ENCODE peak calls at places on chromosomes 11 and 22, in five cellular contexts. D is H1, U is H9, G is neuronal stem cell, J is mesendoderm. E is an unnamed sample.

GRCh38 chr11:42890773-42891172 is 421.0 kb upstream of the API5 start:
- DNase-seq in D (no peak), U (no peak), G (no peak), J (no peak), E (no peak)

GRCh38 chr11:126341760-126342161 is 13.7 kb upstream of the ST3GAL4 start:
- DNase-seq in D (no peak), U (no peak), G (no peak), J (no peak), E (peak; percentile 71)

GRCh38 chr11:74926304-74927030 is 22.4 kb downstream of the XRRA1 start:
- DNase-seq in D (no peak), U (no peak), G (no peak), J (no peak), E (peak; percentile 56)

GRCh38 chr11:79488286-79488685 is 47.5 kb upstream of the TENM4 start:
- DNase-seq in D (no peak), U (no peak), G (no peak), J (no peak), E (no peak)

GRCh38 chr11:35682230-35683195 is 19.9 kb downstream of the TRIM44 start:
- DNase-seq in D (no peak), U (no peak), G (no peak), J (peak; percentile 20), E (no peak)

GRCh38 chr22:44496844-44497217 is 1.2 kb downstream of the RTL6 start:
- DNase-seq in D (no peak), U (no peak), G (no peak), J (no peak), E (no peak)

GRCh38 chr11:49377978-49378377 is 169.6 kb upstream of the FOLH1 start:
- DNase-seq in D (no peak), U (no peak), G (no peak), J (peak; percentile 48), E (no peak)

GRCh38 chr11:1081601-1082311 is 7.1 kb downstream of the MUC2 start:
- DNase-seq in D (no peak), U (no peak), G (no peak), J (no peak), E (no peak)

GRCh38 chr11:69357458-69358397 is 63.8 kb downstream of the MYEOV start:
- DNase-seq in D (peak; percentile 33), U (peak; percentile 10), G (no peak), J (no peak), E (no peak)

GRCh38 chr11:56624661-56625110 is 10.0 kb upstream of the OR5M1 start:
- DNase-seq in D (no peak), U (no peak), G (peak; percentile 38), J (peak; percentile 91), E (peak; percentile 34)

GRCh38 chr22:24810043-24810749 is 4.2 kb downstream of the SGSM1 start:
- DNase-seq in D (no peak), U (no peak), G (peak; percentile 66), J (peak; percentile 71), E (no peak)

GRCh38 chr11:3093281-3094191 is 36.3 kb upstream of the CARS1 start:
- DNase-seq in D (no peak), U (peak; percentile 71), G (no peak), J (peak; percentile 57), E (no peak)
- H4K8ac ChIP-seq in D (no peak overlapping the region), U (no peak overlapping the region), G (peak overlapping the region; percentile 92), J (no peak overlapping the region), E (no peak overlapping the region)

GRCh38 chr11:111308140-111308539 is 9.8 kb downstream of the POU2AF3 start:
- DNase-seq in D (no peak), U (no peak), G (no peak), J (no peak), E (peak; percentile 39)

GRCh38 chr11:111312076-111312475 is 13.7 kb downstream of the POU2AF3 start:
- DNase-seq in D (no peak), U (no peak), G (no peak), J (no peak), E (no peak)

GRCh38 chr11:111310723-111311122 is 12.4 kb downstream of the POU2AF3 start:
- DNase-seq in D (no peak), U (no peak), G (no peak), J (no peak), E (no peak)

GRCh38 chr11:111309516-111309915 is 11.2 kb downstream of the POU2AF3 start:
- DNase-seq in D (no peak), U (no peak), G (no peak), J (no peak), E (no peak)

GRCh38 chr11:111310088-111310487 is 11.7 kb downstream of the POU2AF3 start:
- DNase-seq in D (no peak), U (no peak), G (no peak), J (no peak), E (no peak)
- H4K8ac ChIP-seq in D (no peak overlapping the region), U (no peak overlapping the region), G (no peak overlapping the region), J (no peak overlapping the region), E (no peak overlapping the region)

GRCh38 chr22:36417281-36417686 is 29.5 kb upstream of the MYH9 start:
- DNase-seq in D (no peak), U (no peak), G (no peak), J (peak; percentile 72), E (peak; percentile 73)
- H4K8ac ChIP-seq in D (peak overlapping the region; percentile 41), U (no peak overlapping the region), G (no peak overlapping the region), J (no peak overlapping the region), E (peak overlapping the region; percentile 65)

DNA sequence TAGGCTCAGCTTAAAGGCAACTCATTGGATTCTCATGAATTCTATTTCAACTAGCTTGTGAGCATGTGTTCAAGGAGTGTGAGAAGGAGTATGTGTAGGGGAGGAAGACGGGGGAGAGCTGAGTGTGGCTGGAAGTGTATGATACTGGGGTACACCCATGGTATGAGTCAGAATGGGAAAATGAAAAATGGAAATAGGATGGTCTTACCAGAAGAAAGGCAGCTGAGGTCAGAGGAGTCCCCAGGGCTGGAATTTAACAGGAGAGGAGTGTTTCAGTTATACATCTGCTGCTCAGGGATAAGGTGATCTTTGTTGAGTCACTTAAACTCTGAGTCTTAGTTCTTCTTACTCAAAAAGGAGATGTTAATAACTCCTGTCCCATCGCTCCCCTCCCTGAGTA is 6.7 kb upstream of the ADAMTS15 start:
- DNase-seq in D (no peak), U (no peak), G (no peak), J (no peak), E (peak; percentile 28)
- H4K8ac ChIP-seq in D (no peak overlapping the region), U (no peak overlapping the region), G (no peak overlapping the region), J (no peak overlapping the region), E (no peak overlapping the region)

DNA sequence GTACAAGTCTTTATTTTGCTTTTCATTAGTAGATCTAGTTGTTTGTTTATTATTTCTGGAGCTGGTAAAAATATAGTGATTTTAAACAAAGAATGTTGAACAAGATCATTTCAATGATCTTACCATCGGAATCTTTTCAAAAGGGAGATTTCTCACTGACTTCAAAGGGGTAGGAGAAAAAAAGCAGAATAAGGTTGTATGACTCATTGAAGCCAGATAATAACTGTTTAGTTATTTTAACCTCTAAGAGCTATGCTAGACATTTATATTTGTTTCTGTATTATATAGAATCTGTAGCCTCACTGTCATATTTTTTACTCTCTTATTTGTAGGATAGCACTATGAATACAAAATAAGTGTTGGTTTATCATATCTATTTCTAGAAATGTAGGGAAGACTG is 8.0 kb upstream of the PDE3B start:
- DNase-seq in D (no peak), U (no peak), G (no peak), J (no peak), E (no peak)
- H4K8ac ChIP-seq in D (no peak overlapping the region), U (no peak overlapping the region), G (no peak overlapping the region), J (no peak overlapping the region), E (no peak overlapping the region)

DNA sequence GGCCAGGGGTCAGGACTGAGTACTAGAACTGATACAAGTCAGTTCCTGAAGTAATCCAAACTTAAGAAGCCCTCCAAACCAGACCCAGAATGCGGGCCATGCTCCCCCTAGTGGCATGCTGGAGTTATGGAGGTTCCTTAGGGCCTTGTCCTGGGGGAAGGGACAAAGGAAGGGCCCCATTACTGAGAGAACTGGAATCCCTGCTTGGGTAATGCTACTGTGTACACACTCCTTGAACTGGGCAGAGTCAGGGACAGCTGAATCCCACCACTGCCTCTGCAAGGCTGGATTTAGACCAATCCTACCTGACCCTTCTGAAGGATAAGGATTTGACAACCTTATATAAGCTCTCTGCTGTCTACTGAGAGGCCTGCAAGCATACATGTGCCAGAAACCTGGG is 97.3 kb upstream of the AKIP1 start:
- DNase-seq in D (peak; percentile 88), U (peak; percentile 89), G (peak; percentile 79), J (peak; percentile 97), E (peak; percentile 89)
- H4K8ac ChIP-seq in D (no peak overlapping the region), U (no peak overlapping the region), G (no peak overlapping the region), J (no peak overlapping the region), E (peak overlapping the region; percentile 91)

DNA sequence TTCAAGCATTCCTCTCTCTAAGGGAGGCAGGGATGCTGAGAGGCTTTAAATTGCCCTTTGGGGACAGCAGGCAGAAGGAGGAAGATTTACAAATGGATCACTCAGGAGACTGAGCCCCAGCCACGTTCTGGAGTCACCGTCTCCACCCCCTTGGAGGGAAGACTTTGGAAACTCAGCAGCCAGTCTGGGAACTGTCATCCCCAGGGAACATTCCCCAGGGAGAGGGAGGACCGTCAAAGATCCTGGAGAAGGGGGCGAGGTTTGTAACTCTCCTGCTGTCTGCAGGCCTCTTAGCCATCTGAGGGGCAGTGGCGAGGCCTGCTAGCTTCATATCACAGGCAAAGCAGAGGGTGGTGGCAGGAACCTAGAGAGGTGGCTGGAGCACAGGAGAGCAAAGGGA is 56.1 kb upstream of the SLC22A12 start:
- DNase-seq in D (no peak), U (no peak), G (no peak), J (no peak), E (no peak)
- H4K8ac ChIP-seq in D (no peak overlapping the region), U (no peak overlapping the region), G (no peak overlapping the region), J (no peak overlapping the region), E (no peak overlapping the region)

GRCh38 chr22:27627444-27627833 is 174.1 kb downstream of the MN1 start:
- DNase-seq in D (no peak), U (no peak), G (no peak), J (peak; percentile 43), E (no peak)
- H4K8ac ChIP-seq in D (no peak overlapping the region), U (no peak overlapping the region), G (no peak overlapping the region), J (no peak overlapping the region), E (no peak overlapping the region)

DNA sequence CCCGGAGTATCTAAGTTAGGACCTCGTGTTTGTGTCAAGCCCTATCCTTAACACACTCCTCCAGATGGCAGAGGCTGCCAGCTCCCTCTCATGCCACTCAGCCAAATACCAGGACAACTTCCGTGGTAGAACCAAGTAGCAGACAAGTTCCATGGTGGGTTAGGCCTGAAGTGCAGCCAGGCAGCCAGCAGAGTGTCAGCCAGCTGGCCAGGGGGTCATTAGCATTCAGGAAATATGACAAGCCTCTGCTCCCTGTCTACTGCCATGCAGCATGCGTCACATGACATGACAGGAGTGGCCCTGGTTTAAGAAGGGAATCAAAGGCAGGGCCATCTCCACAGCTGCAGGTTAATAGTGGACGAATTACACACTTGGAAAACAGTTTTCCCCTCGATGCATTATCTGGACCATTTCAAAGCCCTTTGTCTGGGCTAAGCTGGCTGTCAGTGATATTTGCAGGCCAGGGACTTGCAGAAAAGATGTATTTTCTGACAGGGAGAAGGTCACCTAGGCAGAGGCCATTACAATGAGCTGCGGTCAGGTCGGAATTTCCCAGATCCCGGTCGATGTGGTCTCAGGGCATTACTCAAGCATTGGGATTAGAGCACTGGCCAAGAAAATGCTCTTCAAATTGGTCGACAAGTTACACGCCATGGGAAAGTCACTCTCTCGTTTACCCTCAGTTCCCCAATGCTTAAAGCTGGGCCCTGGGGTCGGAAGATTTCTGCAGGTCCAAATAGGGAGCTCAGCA is 461.7 kb upstream of the CADM1 start:
- DNase-seq in D (no peak), U (no peak), G (no peak), J (peak; percentile 44), E (peak; percentile 33)
- H4K8ac ChIP-seq in D (no peak overlapping the region), U (no peak overlapping the region), G (no peak overlapping the region), J (no peak overlapping the region), E (no peak overlapping the region)